ENCODE peak calls at places on chromosomes 4 and X, in seven cellular contexts. One of them, this sample, is unnamed.

GRCh38 chr4:138310991-138311390 is 68.8 kb upstream of the SLC7A11 start:
- DNase-seq in GM23338: no peak
- DNase-seq in natural killer cell: no peak
- DNase-seq in M059J: peak
- DNase-seq in WTC11: no peak
- DNase-seq in neural crest cell: no peak
- DNase-seq in NCI-H748 treated with DMSO at 0.1 percent for 48 hours: no peak
- DNase-seq in this sample: peak

GRCh38 chrX:130415201-130415600 is 13.4 kb downstream of the RBMX2 start:
- DNase-seq in NCI-H748 treated with DMSO at 0.1 percent for 48 hours: no peak
- DNase-seq in natural killer cell: no peak
- DNase-seq in neural crest cell: no peak
- DNase-seq in GM23338: no peak
- DNase-seq in M059J: no peak
- DNase-seq in WTC11: no peak
- DNase-seq in this sample: no peak

GRCh38 chrX:74422576-74423288 is 1.4 kb downstream of the SLC16A2 start:
- DNase-seq in natural killer cell: peak
- DNase-seq in neural crest cell: peak
- DNase-seq in WTC11: peak
- DNase-seq in NCI-H748 treated with DMSO at 0.1 percent for 48 hours: no peak
- DNase-seq in GM23338: peak
- DNase-seq in M059J: peak
- DNase-seq in this sample: no peak

GRCh38 chrX:48937065-48937907 is 18.5 kb upstream of the PIM2 start:
- DNase-seq in WTC11: peak
- DNase-seq in NCI-H748 treated with DMSO at 0.1 percent for 48 hours: no peak
- DNase-seq in GM23338: peak
- DNase-seq in M059J: no peak
- DNase-seq in natural killer cell: peak
- DNase-seq in neural crest cell: no peak
- DNase-seq in this sample: no peak

GRCh38 chr4:15677507-15677988 is 4.1 kb upstream of the FAM200B start:
- DNase-seq in NCI-H748 treated with DMSO at 0.1 percent for 48 hours: no peak
- DNase-seq in natural killer cell: no peak
- DNase-seq in WTC11: no peak
- DNase-seq in neural crest cell: no peak
- DNase-seq in GM23338: peak
- DNase-seq in M059J: peak
- DNase-seq in this sample: no peak

GRCh38 chr4:101475246-101475645 is 127.9 kb upstream of the PPP3CA start:
- DNase-seq in WTC11: no peak
- DNase-seq in NCI-H748 treated with DMSO at 0.1 percent for 48 hours: peak
- DNase-seq in natural killer cell: no peak
- DNase-seq in GM23338: no peak
- DNase-seq in neural crest cell: no peak
- DNase-seq in M059J: no peak
- DNase-seq in this sample: no peak

GRCh38 chr4:5895287-5895686 is 2.4 kb upstream of the CRMP1 start:
- DNase-seq in WTC11: no peak
- DNase-seq in NCI-H748 treated with DMSO at 0.1 percent for 48 hours: no peak
- DNase-seq in neural crest cell: no peak
- DNase-seq in GM23338: no peak
- DNase-seq in M059J: no peak
- DNase-seq in natural killer cell: no peak
- DNase-seq in this sample: no peak

GRCh38 chrX:74931214-74931613 is 6.0 kb upstream of the NEXMIF start:
- DNase-seq in GM23338: peak
- DNase-seq in WTC11: no peak
- DNase-seq in M059J: no peak
- DNase-seq in natural killer cell: no peak
- DNase-seq in NCI-H748 treated with DMSO at 0.1 percent for 48 hours: no peak
- DNase-seq in neural crest cell: no peak
- DNase-seq in this sample: no peak

GRCh38 chr4:163673848-163674702 is 179.6 kb downstream of the TMA16 start:
- DNase-seq in GM23338: no peak
- DNase-seq in NCI-H748 treated with DMSO at 0.1 percent for 48 hours: no peak
- DNase-seq in neural crest cell: no peak
- DNase-seq in natural killer cell: no peak
- DNase-seq in M059J: no peak
- DNase-seq in WTC11: no peak
- DNase-seq in this sample: no peak

GRCh38 chr4:119652978-119653377 is 24.4 kb upstream of the PDE5A start:
- DNase-seq in natural killer cell: no peak
- DNase-seq in M059J: peak
- DNase-seq in NCI-H748 treated with DMSO at 0.1 percent for 48 hours: no peak
- DNase-seq in GM23338: no peak
- DNase-seq in WTC11: no peak
- DNase-seq in neural crest cell: no peak
- DNase-seq in this sample: no peak

GRCh38 chr4:10342866-10343265 is 114.4 kb downstream of the ZNF518B start:
- DNase-seq in NCI-H748 treated with DMSO at 0.1 percent for 48 hours: no peak
- DNase-seq in neural crest cell: no peak
- DNase-seq in GM23338: no peak
- DNase-seq in WTC11: no peak
- DNase-seq in natural killer cell: no peak
- DNase-seq in M059J: no peak
- DNase-seq in this sample: no peak

GRCh38 chr4:185672618-185673017 is 137.3 kb upstream of the PDLIM3 start:
- DNase-seq in WTC11: no peak
- DNase-seq in neural crest cell: no peak
- DNase-seq in NCI-H748 treated with DMSO at 0.1 percent for 48 hours: no peak
- DNase-seq in M059J: no peak
- DNase-seq in GM23338: no peak
- DNase-seq in natural killer cell: no peak
- DNase-seq in this sample: no peak

GRCh38 chr4:143337600-143338287 is 1.1 kb downstream of the GAB1 start:
- DNase-seq in M059J: peak
- DNase-seq in natural killer cell: no peak
- DNase-seq in WTC11: peak
- DNase-seq in GM23338: peak
- DNase-seq in NCI-H748 treated with DMSO at 0.1 percent for 48 hours: no peak
- DNase-seq in neural crest cell: peak
- DNase-seq in this sample: no peak

GRCh38 chr4:7529368-7529923 is 94.7 kb upstream of the PSAPL1 start:
- DNase-seq in WTC11: peak
- DNase-seq in neural crest cell: no peak
- DNase-seq in NCI-H748 treated with DMSO at 0.1 percent for 48 hours: no peak
- DNase-seq in natural killer cell: no peak
- DNase-seq in M059J: no peak
- DNase-seq in GM23338: peak
- DNase-seq in this sample: no peak

GRCh38 chr4:158500054-158500453 is 21.6 kb upstream of the RXFP1 start:
- DNase-seq in M059J: no peak
- DNase-seq in natural killer cell: no peak
- DNase-seq in GM23338: no peak
- DNase-seq in neural crest cell: no peak
- DNase-seq in WTC11: no peak
- DNase-seq in NCI-H748 treated with DMSO at 0.1 percent for 48 hours: no peak
- DNase-seq in this sample: no peak

GRCh38 chr4:183165371-183165770 is 66.3 kb downstream of the WWC2 start:
- DNase-seq in GM23338: no peak
- DNase-seq in natural killer cell: no peak
- DNase-seq in WTC11: no peak
- DNase-seq in neural crest cell: no peak
- DNase-seq in M059J: no peak
- DNase-seq in NCI-H748 treated with DMSO at 0.1 percent for 48 hours: no peak
- DNase-seq in this sample: no peak

GRCh38 chr4:88792268-88792781 is 94.7 kb upstream of the NAP1L5 start:
- DNase-seq in M059J: peak
- DNase-seq in WTC11: no peak
- DNase-seq in NCI-H748 treated with DMSO at 0.1 percent for 48 hours: no peak
- DNase-seq in neural crest cell: no peak
- DNase-seq in GM23338: peak
- DNase-seq in natural killer cell: no peak
- DNase-seq in this sample: peak

GRCh38 chr4:169795585-169795984 is 37.8 kb upstream of the HPF1 start:
- DNase-seq in M059J: peak
- DNase-seq in NCI-H748 treated with DMSO at 0.1 percent for 48 hours: no peak
- DNase-seq in WTC11: no peak
- DNase-seq in natural killer cell: no peak
- DNase-seq in GM23338: peak
- DNase-seq in neural crest cell: no peak
- DNase-seq in this sample: no peak

GRCh38 chrX:133637765-133638164 is 222.5 kb upstream of the GPC4 start:
- DNase-seq in neural crest cell: no peak
- DNase-seq in GM23338: no peak
- DNase-seq in M059J: no peak
- DNase-seq in natural killer cell: no peak
- DNase-seq in NCI-H748 treated with DMSO at 0.1 percent for 48 hours: no peak
- DNase-seq in WTC11: no peak
- DNase-seq in this sample: no peak

GRCh38 chr4:56674984-56675383 is 6.1 kb downstream of the HOPX start:
- DNase-seq in M059J: peak
- DNase-seq in GM23338: no peak
- DNase-seq in NCI-H748 treated with DMSO at 0.1 percent for 48 hours: no peak
- DNase-seq in neural crest cell: no peak
- DNase-seq in WTC11: no peak
- DNase-seq in natural killer cell: no peak
- DNase-seq in this sample: no peak

GRCh38 chrX:34873500-34874225 is 68.9 kb upstream of the FAM47B start:
- DNase-seq in neural crest cell: no peak
- DNase-seq in NCI-H748 treated with DMSO at 0.1 percent for 48 hours: no peak
- DNase-seq in natural killer cell: no peak
- DNase-seq in GM23338: no peak
- DNase-seq in WTC11: no peak
- DNase-seq in M059J: no peak
- DNase-seq in this sample: no peak

GRCh38 chr4:74793757-74794340 is 474 bp downstream of the BTC start:
- DNase-seq in neural crest cell: peak
- DNase-seq in WTC11: peak
- DNase-seq in GM23338: peak
- DNase-seq in natural killer cell: no peak
- DNase-seq in NCI-H748 treated with DMSO at 0.1 percent for 48 hours: no peak
- DNase-seq in M059J: peak
- DNase-seq in this sample: no peak

GRCh38 chr4:127533028-127533700 is 99.6 kb upstream of the INTU start:
- DNase-seq in natural killer cell: no peak
- DNase-seq in NCI-H748 treated with DMSO at 0.1 percent for 48 hours: no peak
- DNase-seq in WTC11: no peak
- DNase-seq in GM23338: no peak
- DNase-seq in M059J: no peak
- DNase-seq in neural crest cell: no peak
- DNase-seq in this sample: no peak

GRCh38 chr4:155392486-155393184 is 15.9 kb upstream of the MAP9 start:
- DNase-seq in WTC11: no peak
- DNase-seq in natural killer cell: no peak
- DNase-seq in M059J: peak
- DNase-seq in neural crest cell: no peak
- DNase-seq in GM23338: no peak
- DNase-seq in NCI-H748 treated with DMSO at 0.1 percent for 48 hours: no peak
- DNase-seq in this sample: no peak

GRCh38 chr4:168724960-168725359 is 228.1 kb downstream of the PALLD start:
- DNase-seq in NCI-H748 treated with DMSO at 0.1 percent for 48 hours: no peak
- DNase-seq in WTC11: no peak
- DNase-seq in GM23338: peak
- DNase-seq in natural killer cell: no peak
- DNase-seq in neural crest cell: no peak
- DNase-seq in M059J: no peak
- DNase-seq in this sample: no peak

GRCh38 chrX:75226280-75226679 is 47.6 kb upstream of the UPRT start:
- DNase-seq in WTC11: no peak
- DNase-seq in NCI-H748 treated with DMSO at 0.1 percent for 48 hours: no peak
- DNase-seq in GM23338: no peak
- DNase-seq in neural crest cell: no peak
- DNase-seq in M059J: no peak
- DNase-seq in natural killer cell: no peak
- DNase-seq in this sample: no peak

GRCh38 chr4:157280673-157281072 is 60.1 kb downstream of the GRIA2 start:
- DNase-seq in NCI-H748 treated with DMSO at 0.1 percent for 48 hours: no peak
- DNase-seq in neural crest cell: no peak
- DNase-seq in WTC11: no peak
- DNase-seq in GM23338: no peak
- DNase-seq in M059J: peak
- DNase-seq in natural killer cell: no peak
- DNase-seq in this sample: no peak

GRCh38 chrX:46681849-46682248 is 77.1 kb downstream of the SLC9A7 start:
- DNase-seq in GM23338: no peak
- DNase-seq in WTC11: no peak
- DNase-seq in M059J: no peak
- DNase-seq in NCI-H748 treated with DMSO at 0.1 percent for 48 hours: no peak
- DNase-seq in natural killer cell: no peak
- DNase-seq in neural crest cell: no peak
- DNase-seq in this sample: no peak

This sample was measured in non-pigmented ciliary epithelial cell.